ENCODE peak calls at places on chromosome 22, in six cellular contexts. Y is GM06990, X is glutamatergic neuron, A is pancreas, O is RWPE1, V is WTC11. L is an unnamed sample.

GRCh38 chr22:45984316-45984916 is 7.5 kb upstream of the WNT7B start:
- DNase-seq in A (no peak), Y (no peak), V (no peak), O (no peak), X (no peak), L (no peak)

GRCh38 chr22:35394011-35394312 is 6.0 kb upstream of the MCM5 start:
- DNase-seq in A (no peak), X (no peak), V (no peak), Y (no peak), O (no peak), L (no peak)

GRCh38 chr22:26923498-26923897 is 266.1 kb downstream of the MIAT start:
- DNase-seq in X (no peak), O (no peak), V (peak; percentile 30), Y (no peak), A (no peak), L (no peak)

GRCh38 chr22:17785185-17786184 is 11.2 kb upstream of the BID start:
- DNase-seq in X (peak; percentile 50), Y (peak; percentile 56), V (peak; percentile 95), O (no peak), A (peak; percentile 68), L (peak; percentile 55)

GRCh38 chr22:47354668-47355387 is 592.4 kb downstream of the TBC1D22A start:
- DNase-seq in O (no peak), V (no peak), A (peak; percentile 3), Y (no peak), X (no peak), L (no peak)

GRCh38 chr22:17336061-17336460 is 33.2 kb upstream of the CECR2 start:
- DNase-seq in O (no peak), X (no peak), A (no peak), V (no peak), Y (no peak), L (no peak)

GRCh38 chr22:47202819-47203553 is 440.5 kb downstream of the TBC1D22A start:
- DNase-seq in A (no peak), V (no peak), Y (no peak), O (no peak), X (no peak), L (no peak)

GRCh38 chr22:29716814-29717213 is 3.0 kb upstream of the CABP7 start:
- DNase-seq in O (no peak), A (peak; percentile 66), Y (no peak), X (no peak), V (peak; percentile 89), L (peak; percentile 71)

GRCh38 chr22:25509391-25509791 is 55.1 kb upstream of the GRK3 start:
- DNase-seq in Y (no peak), A (peak; percentile 56), O (peak; percentile 5), X (no peak), V (no peak), L (peak; percentile 94)

GRCh38 chr22:25840162-25840561 is 98.2 kb downstream of the MYO18B start:
- DNase-seq in Y (no peak), X (no peak), V (no peak), A (no peak), O (no peak), L (no peak)

GRCh38 chr22:44210721-44211120 is 30.0 kb downstream of the PARVG start:
- DNase-seq in A (no peak), Y (no peak), V (no peak), X (no peak), O (no peak), L (peak; percentile 66)

GRCh38 chr22:42684462-42685195 is 35.4 kb upstream of the CYB5R3 start:
- DNase-seq in X (no peak), O (no peak), Y (no peak), A (no peak), V (no peak), L (no peak)

GRCh38 chr22:42994917-42995562 is 19.9 kb downstream of the PACSIN2 start:
- DNase-seq in A (peak; percentile 84), X (no peak), V (no peak), Y (peak; percentile 34), O (peak; percentile 65), L (peak; percentile 93)

GRCh38 chr22:29073618-29074275 is 912 bp downstream of the KREMEN1 start:
- DNase-seq in O (peak; percentile 9), Y (no peak), V (peak; percentile 73), X (peak; percentile 68), A (peak; percentile 55), L (no peak)

GRCh38 chr22:45262931-45263789 is 21.6 kb upstream of the UPK3A start:
- DNase-seq in V (no peak), X (no peak), O (no peak), Y (peak; percentile 85), A (no peak), L (no peak)

GRCh38 chr22:48306785-48307570 is 1520.7 kb downstream of the BRD1 start:
- DNase-seq in X (no peak), O (no peak), Y (no peak), A (no peak), V (no peak), L (no peak)

GRCh38 chr22:45329536-45329936 is 19.8 kb downstream of the FAM118A start:
- DNase-seq in A (no peak), X (peak; percentile 69), Y (no peak), O (no peak), V (no peak), L (no peak)

GRCh38 chr22:24436553-24436952 is 9.2 kb downstream of the ADORA2A start:
- DNase-seq in X (no peak), V (no peak), A (no peak), O (no peak), Y (no peak), L (no peak)

GRCh38 chr22:38505595-38506117 is 455 bp downstream of the DDX17 start:
- DNase-seq in A (peak; percentile 82), Y (no peak), X (peak; percentile 68), O (peak; percentile 43), V (peak; percentile 43), L (peak; percentile 62)

GRCh38 chr22:42214625-42215415 is 55.6 kb downstream of the TCF20 start:
- DNase-seq in A (no peak), Y (no peak), X (peak; percentile 62), V (no peak), O (no peak), L (no peak)

DNA sequence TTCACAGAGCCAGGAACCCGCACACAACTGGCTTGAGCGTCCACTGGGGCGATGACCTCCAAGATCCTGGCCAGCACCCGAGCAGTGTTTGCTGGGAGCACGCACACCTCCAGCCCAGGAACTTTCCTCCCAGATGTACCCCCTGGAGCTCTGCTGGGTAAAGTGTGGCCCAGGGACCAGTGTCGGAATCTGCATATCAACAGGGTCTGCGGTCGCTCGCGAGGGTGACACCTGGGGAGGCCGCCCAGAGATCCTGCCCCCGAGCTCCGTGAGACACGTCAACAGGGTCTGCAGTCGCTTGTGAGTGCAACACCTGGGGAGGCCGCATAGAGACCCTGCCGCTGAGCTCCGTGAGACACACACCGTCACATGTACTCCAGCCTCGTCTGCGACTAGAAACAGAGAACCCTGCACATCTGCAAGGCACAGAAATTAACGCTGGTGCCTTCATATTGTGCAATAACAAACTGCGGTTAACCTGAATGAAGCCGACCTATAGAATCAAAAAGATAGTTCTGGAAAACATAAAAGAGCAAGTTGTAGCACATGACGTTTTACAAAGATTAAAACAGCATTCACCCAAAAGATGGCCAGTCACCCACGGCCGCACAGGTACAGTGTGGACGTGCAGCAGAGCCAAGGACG is 172.4 kb downstream of the BRD1 start:
- DNase-seq in O (no peak), V (no peak), X (no peak), Y (no peak), A (no peak), L (no peak)
- TF ChIP-seq CTCF in O (no peak), V (no peak), X (no peak), Y (no peak), A (no peak), L (no peak)

DNA sequence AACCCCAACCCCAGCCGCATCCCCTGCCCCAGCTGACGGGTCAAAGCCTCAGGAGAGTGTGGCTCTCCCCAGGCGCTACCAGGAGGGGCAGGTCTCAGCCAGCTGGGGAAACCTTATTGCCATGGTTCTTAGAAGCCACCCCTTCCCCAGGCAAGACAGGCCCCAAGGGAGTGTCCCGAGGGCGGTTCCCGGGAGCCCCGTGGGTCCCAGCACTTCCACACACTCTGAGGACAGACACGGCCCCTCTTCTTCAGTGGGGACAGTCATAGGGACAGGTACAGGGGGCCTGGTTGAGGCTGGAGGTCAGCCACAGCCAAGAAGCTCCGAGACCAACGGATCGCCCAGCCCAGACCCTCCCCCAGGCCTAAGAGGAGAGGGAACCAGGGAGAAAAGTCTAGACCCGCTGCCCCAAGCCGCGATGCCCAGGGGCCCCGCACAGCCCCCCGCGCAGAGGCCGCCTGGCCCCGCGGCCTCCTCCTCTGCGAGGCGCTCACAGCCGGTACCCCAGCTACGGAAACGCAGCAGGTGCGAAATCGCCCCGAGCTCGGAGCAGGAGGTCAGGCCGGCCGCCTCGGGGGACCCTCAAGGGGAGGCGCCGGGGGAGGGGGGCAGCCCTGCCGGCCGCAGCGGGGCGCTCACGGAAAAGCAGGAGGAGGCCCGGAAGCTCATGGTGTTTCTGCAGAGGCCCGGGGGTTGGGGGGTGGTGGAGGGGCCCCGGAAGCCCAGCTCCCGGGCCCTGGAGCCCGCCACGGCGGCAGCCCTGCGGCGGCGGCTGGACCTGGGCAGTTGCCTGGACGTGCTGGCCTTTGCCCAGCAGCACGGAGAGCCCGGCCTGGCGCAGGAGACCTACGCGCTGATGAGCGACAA is 2.6 kb downstream of the KLHDC7B start:
- DNase-seq in Y (peak; percentile 47), A (peak; percentile 46), V (no peak), O (no peak), X (peak; percentile 40), L (no peak)
- TF ChIP-seq CTCF in Y (peak; percentile 21), A (no peak), V (no peak), O (no peak), X (no peak), L (no peak)

DNA sequence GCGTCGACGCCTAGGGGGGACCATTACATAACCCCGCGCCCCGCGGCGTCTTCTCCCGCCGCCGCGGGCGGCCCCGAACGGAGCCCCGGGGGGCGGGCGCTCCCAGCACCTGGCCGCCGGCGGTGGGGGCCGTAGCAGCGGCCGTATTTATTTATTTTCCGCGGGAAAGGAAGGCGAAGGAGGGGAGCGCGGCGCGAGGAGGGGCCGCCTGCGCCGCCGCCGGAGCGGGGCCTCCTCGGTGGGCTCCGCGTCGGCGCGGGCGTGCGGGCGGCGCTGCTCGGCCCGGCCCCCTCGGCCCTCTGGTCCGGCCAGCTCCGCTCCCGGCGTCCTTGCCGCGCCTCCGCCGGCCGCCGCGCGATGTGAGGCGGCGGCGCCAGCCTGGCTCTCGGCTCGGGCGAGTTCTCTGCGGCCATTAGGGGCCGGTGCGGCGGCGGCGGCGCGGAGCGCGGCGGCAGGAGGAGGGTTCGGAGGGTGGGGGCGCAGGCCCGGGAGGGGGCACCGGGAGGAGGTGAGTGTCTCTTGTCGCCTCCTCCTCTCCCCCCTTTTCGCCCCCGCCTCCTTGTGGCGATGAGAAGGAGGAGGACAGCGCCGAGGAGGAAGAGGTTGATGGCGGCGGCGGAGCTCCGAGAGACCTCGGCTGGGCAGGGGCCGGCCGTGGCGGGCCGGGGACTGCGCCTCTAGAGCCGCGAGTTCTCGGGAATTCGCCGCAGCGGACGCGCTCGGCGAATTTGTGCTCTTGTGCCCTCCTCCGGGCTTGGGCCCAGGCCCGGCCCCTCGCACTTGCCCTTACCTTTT is at the start of gene EP300:
- DNase-seq in Y (peak; percentile 87), O (peak; percentile 36), V (peak; percentile 69), X (peak; percentile 77), A (peak; percentile 73), L (peak; percentile 80)
- TF ChIP-seq CTCF in Y (peak; percentile 10), O (no peak), V (no peak), X (peak; percentile 17), A (peak; percentile 13), L (no peak)

DNA sequence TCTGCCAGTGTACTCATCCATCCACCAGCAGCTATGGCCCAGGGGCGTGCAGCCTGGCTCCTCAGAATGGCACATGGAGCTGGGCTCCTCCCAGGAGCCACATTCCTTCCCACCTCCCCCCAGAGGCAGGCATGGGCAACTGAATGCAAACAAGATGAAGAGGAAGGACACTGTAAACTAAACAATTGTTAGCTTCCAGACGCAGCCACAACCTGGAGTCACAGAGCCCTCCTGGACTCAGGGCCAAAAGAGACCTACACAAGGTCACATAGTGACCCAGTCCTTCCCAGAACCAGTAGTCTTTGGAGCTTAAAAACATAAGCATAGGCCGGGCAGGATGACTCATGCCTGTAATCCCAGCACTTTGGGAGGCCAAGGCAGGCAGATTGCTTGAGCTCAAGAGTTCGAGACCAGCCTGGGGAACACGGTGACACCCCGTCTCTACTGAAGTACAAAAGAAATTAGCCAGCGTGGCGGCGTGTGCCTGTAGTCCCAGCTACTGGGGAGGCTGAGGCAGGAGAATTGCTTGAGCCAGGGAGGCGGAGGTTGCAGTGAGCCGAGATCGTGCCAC is 30.7 kb upstream of the CLDN5 start:
- DNase-seq in X (no peak), O (peak; percentile 24), Y (no peak), V (peak; percentile 74), A (no peak), L (peak; percentile 54)
- TF ChIP-seq CTCF in X (no peak), O (no peak), Y (no peak), V (no peak), A (no peak), L (no peak)